ENCODE peak calls at places on chromosomes 5 and 9, in nine cellular contexts. G is tibial nerve, O is gastrocnemius medialis, A is stomach, F is HCT116, U is body of pancreas, B is ovary, C is sigmoid colon, X is A549. N is an unnamed sample.

GRCh38 chr9:23798325-23798724 is 27.7 kb downstream of the ELAVL2 start:
- DNase-seq in G (no peak), O (no peak), A (no peak), F (no peak), U (no peak), B (no peak), C (no peak), X (no peak), N (no peak)

GRCh38 chr9:135243201-135244190 is 156.0 kb downstream of the OLFM1 start:
- DNase-seq in G (no peak), O (no peak), A (no peak), F (no peak), U (no peak), B (no peak), C (peak; percentile 48), X (no peak), N (no peak)

GRCh38 chr9:35935755-35936509 is 22.0 kb downstream of the OR2S2 start:
- DNase-seq in G (no peak), O (no peak), A (no peak), F (no peak), U (no peak), B (no peak), C (no peak), X (no peak), N (no peak)

GRCh38 chr9:7234144-7234543 is 476.4 kb downstream of the KDM4C start:
- DNase-seq in G (no peak), O (no peak), A (no peak), F (peak; percentile 41), U (peak; percentile 10), B (no peak), C (no peak), X (peak; percentile 66), N (peak; percentile 46)

GRCh38 chr5:40679998-40680681 is 425 bp downstream of the PTGER4 start:
- DNase-seq in G (no peak), O (no peak), A (no peak), F (no peak), U (peak; percentile 37), B (no peak), C (peak; percentile 68), X (no peak), N (no peak)

GRCh38 chr9:34292552-34292951 is 36.5 kb downstream of the KIF24 start:
- DNase-seq in G (no peak), O (no peak), A (no peak), F (no peak), U (no peak), B (no peak), C (no peak), X (no peak), N (no peak)

GRCh38 chr5:28580616-28581015 is 1542.2 kb upstream of the CDH9 start:
- DNase-seq in G (no peak), O (no peak), A (no peak), F (no peak), U (no peak), B (no peak), C (no peak), X (no peak), N (no peak)

GRCh38 chr5:103117471-103117991 is 2.4 kb downstream of the GIN1 start:
- DNase-seq in G (no peak), O (no peak), A (no peak), F (no peak), U (no peak), B (no peak), C (no peak), X (no peak), N (no peak)

GRCh38 chr5:464446-464842 is 21.5 kb downstream of the EXOC3 start:
- DNase-seq in G (no peak), O (no peak), A (no peak), F (no peak), U (no peak), B (no peak), C (peak; percentile 28), X (no peak), N (no peak)

GRCh38 chr5:170496629-170497028 is 7.2 kb upstream of the KCNIP1 start:
- DNase-seq in G (no peak), O (no peak), A (no peak), F (no peak), U (no peak), B (no peak), C (no peak), X (no peak), N (no peak)

GRCh38 chr9:5438301-5439162 is 807 bp upstream of the PLGRKT start:
- DNase-seq in G (no peak), O (no peak), A (no peak), F (no peak), U (no peak), B (peak; percentile 40), C (no peak), X (peak; percentile 37), N (peak; percentile 26)

GRCh38 chr9:36873247-36873875 is 160.7 kb downstream of the PAX5 start:
- DNase-seq in G (peak; percentile 36), O (peak; percentile 29), A (peak; percentile 81), F (peak; percentile 43), U (peak; percentile 84), B (peak; percentile 66), C (peak; percentile 67), X (peak; percentile 73), N (peak; percentile 77)

GRCh38 chr9:135069556-135070197 is 17.8 kb upstream of the OLFM1 start:
- DNase-seq in G (no peak), O (no peak), A (no peak), F (no peak), U (no peak), B (peak; percentile 17), C (peak; percentile 15), X (no peak), N (no peak)

GRCh38 chr5:34716986-34717385 is 60.9 kb downstream of the RAI14 start:
- DNase-seq in G (no peak), O (no peak), A (no peak), F (no peak), U (no peak), B (no peak), C (no peak), X (no peak), N (no peak)

GRCh38 chr5:57804007-57804444 is 321.4 kb upstream of the ACTBL2 start:
- DNase-seq in G (no peak), O (no peak), A (no peak), F (no peak), U (no peak), B (no peak), C (no peak), X (no peak), N (no peak)

DNA sequence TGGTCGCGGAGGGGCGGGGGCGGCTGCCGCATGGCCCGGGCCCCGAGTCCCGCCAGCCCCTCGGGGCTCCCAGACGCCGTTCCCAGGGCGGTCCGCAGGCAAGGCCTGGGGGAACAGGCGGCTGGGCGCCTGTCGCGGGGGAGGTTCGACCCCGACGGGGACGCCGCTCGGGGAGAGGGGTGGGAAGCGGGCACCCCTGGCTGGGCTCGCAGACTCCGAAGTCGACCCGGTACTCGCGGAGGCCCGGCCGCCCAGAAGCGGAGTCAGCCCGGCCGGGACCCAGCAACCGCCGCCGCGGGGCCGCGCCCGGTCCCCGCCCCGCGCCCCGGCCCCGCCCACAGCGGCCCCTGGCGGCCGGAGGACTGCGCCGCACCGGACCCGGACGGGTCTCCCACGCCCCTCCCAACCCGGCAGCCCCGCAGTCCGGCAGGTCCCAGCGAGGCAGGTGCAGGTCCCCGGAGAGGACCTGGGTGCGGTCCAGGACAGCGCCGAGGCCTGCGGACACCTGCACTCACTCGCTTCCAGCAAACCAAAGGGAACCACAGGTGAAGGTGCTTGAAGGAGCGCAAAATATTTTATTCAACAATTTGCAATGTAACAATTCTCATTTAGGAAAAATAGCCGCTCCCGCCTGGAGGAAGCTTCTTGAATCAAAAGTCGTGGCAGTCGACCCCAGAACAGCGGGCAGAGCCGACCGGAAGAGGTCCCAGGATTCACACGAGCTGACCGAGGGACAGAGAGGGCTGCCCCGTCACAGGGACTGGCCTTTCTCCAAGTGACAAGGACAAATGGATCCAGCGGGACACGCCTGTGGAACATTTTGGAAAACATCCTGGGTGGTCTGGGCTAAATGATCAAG is at the start of gene INPP5E:
- DNase-seq in G (peak; percentile 57), O (peak; percentile 23), A (peak; percentile 82), F (peak; percentile 43), U (peak; percentile 81), B (peak; percentile 88), C (peak; percentile 78), X (peak; percentile 81), N (peak; percentile 72)
- TF ChIP-seq POLR2A in G (peak; percentile 37), O (no peak), A (no peak), F (peak; percentile 50), U (peak; percentile 47), B (no peak), C (no peak), X (peak; percentile 59), N (no peak)

DNA sequence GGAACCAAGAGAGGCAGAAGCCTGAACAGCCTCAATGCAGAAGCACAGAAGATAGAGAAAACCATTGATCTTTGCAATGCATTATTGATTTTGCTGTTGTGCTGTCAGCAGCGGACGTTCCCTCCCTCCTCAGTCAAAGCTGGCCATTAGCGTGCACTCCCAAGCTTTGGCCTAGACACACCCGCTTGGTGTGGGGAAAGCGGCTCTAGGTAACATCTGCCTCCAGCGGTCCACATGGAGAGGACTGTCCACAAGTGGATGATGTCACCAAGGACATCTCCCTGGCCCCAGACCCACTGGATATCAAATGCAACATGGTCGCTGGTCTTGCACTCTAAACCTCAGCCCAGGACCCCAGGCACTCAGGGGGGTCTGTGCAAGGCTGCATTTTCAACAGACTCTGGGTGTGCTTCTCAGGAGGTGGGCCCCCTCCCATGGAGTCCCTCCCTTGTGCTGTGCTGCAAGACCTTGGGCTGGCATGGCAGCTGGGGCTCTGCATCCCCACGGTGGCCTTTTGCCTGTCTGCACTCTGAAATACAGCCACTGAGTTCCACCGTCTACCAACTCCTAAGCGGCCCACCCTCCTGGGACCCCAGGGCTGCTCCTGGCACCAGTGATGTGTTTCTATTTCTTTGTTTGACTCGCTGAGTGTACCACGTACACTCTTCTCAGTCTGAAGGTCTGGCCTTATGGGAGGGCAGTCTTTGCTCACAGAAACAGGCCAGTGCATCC is 1.9 kb downstream of the SEMA4D start:
- DNase-seq in G (no peak), O (no peak), A (peak; percentile 24), F (no peak), U (no peak), B (no peak), C (no peak), X (no peak), N (no peak)
- H3K4me3 ChIP-seq in G (peak overlapping the region; percentile 77), O (peak overlapping the region; percentile 66), A (peak overlapping the region; percentile 97), F (no peak overlapping the region), U (no peak overlapping the region), B (no peak overlapping the region), C (no peak overlapping the region), X (no peak overlapping the region), N (no peak overlapping the region)

GRCh38 chr5:14872070-14872989 is 752 bp upstream of the ANKH start:
- DNase-seq in G (peak; percentile 70), O (peak; percentile 45), A (peak; percentile 58), F (no peak), U (peak; percentile 64), B (peak; percentile 79), C (peak; percentile 87), X (peak; percentile 48), N (peak; percentile 74)
- TF ChIP-seq POLR2A in G (peak; percentile 47), O (peak; percentile 67), A (no peak), F (no peak), U (peak; percentile 30), B (no peak), C (peak; percentile 45), X (no peak), N (no peak)

GRCh38 chr5:172452398-172453205 is 1.7 kb downstream of the SH3PXD2B start:
- DNase-seq in G (peak; percentile 56), O (no peak), A (peak; percentile 31), F (peak; percentile 54), U (no peak), B (no peak), C (peak; percentile 80), X (peak; percentile 73), N (peak; percentile 65)
- H3K4me3 ChIP-seq in G (peak overlapping the region; percentile 66), O (peak overlapping the region; percentile 74), A (peak overlapping the region; percentile 85), F (peak overlapping the region; percentile 68), U (no peak overlapping the region), B (peak overlapping the region; percentile 69), C (peak overlapping the region; percentile 93), X (peak overlapping the region; percentile 99), N (peak overlapping the region; percentile 83)